ENCODE peak calls at places on chromosome 21, in eight cellular contexts. P is AML-193, R is AG10803, X is NCI-H2029 treated with DMSO at 0.1 percent for 48 hours, S is NCI-H146, Y is cardiac septum, U is ACHN, Z is nucleus accumbens. I is an unnamed sample.

GRCh38 chr21:17925900-17926299 is 106.7 kb upstream of the C21orf91 start:
- DNase-seq in P (peak), R (peak), X (no peak), S (no peak), Y (no peak), U (peak), Z (no peak), I (no peak)

GRCh38 chr21:28632718-28633408 is 359.8 kb downstream of the LTN1 start:
- DNase-seq in P (no peak), R (peak), X (no peak), S (no peak), Y (no peak), U (no peak), Z (no peak), I (no peak)

GRCh38 chr21:32611471-32611997 is 643 bp downstream of the CFAP298 start:
- DNase-seq in P (peak), R (peak), X (no peak), S (peak), Y (no peak), U (peak), Z (no peak), I (no peak)

GRCh38 chr21:35217504-35218060 is 168.5 kb upstream of the RUNX1 start:
- DNase-seq in P (no peak), R (peak), X (peak), S (peak), Y (no peak), U (peak), Z (no peak), I (no peak)

GRCh38 chr21:42594616-42595280 is 58.7 kb upstream of the PDE9A start:
- DNase-seq in P (no peak), R (no peak), X (no peak), S (no peak), Y (no peak), U (no peak), Z (no peak), I (no peak)

GRCh38 chr21:29827236-29827635 is 112.6 kb downstream of the GRIK1 start:
- DNase-seq in P (no peak), R (no peak), X (no peak), S (no peak), Y (no peak), U (no peak), Z (no peak), I (no peak)

GRCh38 chr21:45451771-45452182 is 46.8 kb downstream of the COL18A1 start:
- DNase-seq in P (no peak), R (no peak), X (no peak), S (no peak), Y (no peak), U (no peak), Z (no peak), I (no peak)

GRCh38 chr21:45263534-45263933 is 24.2 kb downstream of the POFUT2 start:
- DNase-seq in P (no peak), R (no peak), X (no peak), S (no peak), Y (no peak), U (no peak), Z (no peak), I (no peak)

GRCh38 chr21:29771491-29772066 is 168.2 kb downstream of the GRIK1 start:
- DNase-seq in P (no peak), R (no peak), X (no peak), S (no peak), Y (no peak), U (no peak), Z (no peak), I (no peak)

GRCh38 chr21:29382029-29382654 is 83.4 kb downstream of the BACH1 start:
- DNase-seq in P (no peak), R (peak), X (no peak), S (no peak), Y (no peak), U (peak), Z (no peak), I (no peak)

GRCh38 chr21:36790616-36791015 is 91.7 kb downstream of the SIM2 start:
- DNase-seq in P (no peak), R (no peak), X (no peak), S (no peak), Y (no peak), U (no peak), Z (no peak), I (no peak)

GRCh38 chr21:41778974-41779600 is 12.2 kb upstream of the RIPK4 start:
- DNase-seq in P (no peak), R (no peak), X (peak), S (peak), Y (no peak), U (no peak), Z (no peak), I (no peak)

GRCh38 chr21:41364308-41364707 is 2.5 kb downstream of the MX2 start:
- DNase-seq in P (no peak), R (no peak), X (no peak), S (no peak), Y (no peak), U (no peak), Z (no peak), I (peak)

GRCh38 chr21:19224090-19224489 is 820.5 kb upstream of the TMPRSS15 start:
- DNase-seq in P (no peak), R (no peak), X (no peak), S (no peak), Y (no peak), U (no peak), Z (no peak), I (no peak)

GRCh38 chr21:42123509-42123908 is 52.4 kb downstream of the UMODL1 start:
- DNase-seq in P (no peak), R (no peak), X (no peak), S (no peak), Y (no peak), U (no peak), Z (no peak), I (no peak)

GRCh38 chr21:34807881-34808568 is 139.2 kb downstream of the CLIC6 start:
- DNase-seq in P (no peak), R (peak), X (no peak), S (no peak), Y (peak), U (peak), Z (no peak), I (no peak)

GRCh38 chr21:35051287-35051818 is 2.3 kb upstream of the RUNX1 start:
- DNase-seq in P (peak), R (peak), X (no peak), S (peak), Y (peak), U (peak), Z (peak), I (peak)

GRCh38 chr21:37006521-37007291 is at the start of gene RIPPLY3:
- DNase-seq in P (no peak), R (peak), X (peak), S (peak), Y (no peak), U (no peak), Z (no peak), I (no peak)

GRCh38 chr21:42474043-42474831 is 21.8 kb downstream of the RSPH1 start:
- DNase-seq in P (no peak), R (no peak), X (peak), S (peak), Y (no peak), U (peak), Z (no peak), I (peak)

GRCh38 chr21:40019076-40019475 is 151.8 kb downstream of the PCP4 start:
- DNase-seq in P (no peak), R (no peak), X (no peak), S (no peak), Y (no peak), U (no peak), Z (no peak), I (no peak)

GRCh38 chr21:35953570-35953969 is 106.8 kb downstream of the SETD4 start:
- DNase-seq in P (no peak), R (no peak), X (no peak), S (peak), Y (no peak), U (no peak), Z (no peak), I (no peak)

I was measured in coronary artery.